ENCODE peak calls at places on chromosomes 6 and 20, in eight cellular contexts. G is kidney; I is CD4-positive, alpha-beta T cell; U is testis; R is ascending aorta; Q is glutamatergic neuron; M is uterus; N is heart right ventricle. P is an unnamed sample.
A peak's percentile ranks its signal among the peaks of the same experiment; 100 is the strongest.

GRCh38 chr6:128848169-128848935 is 34.6 kb upstream of the LAMA2 start:
- DNase-seq in G (no peak), R (no peak), I (no peak), Q (no peak), U (no peak), M (no peak), N (peak; percentile 26), P (no peak)

GRCh38 chr6:145733770-145734169 is 1.6 kb downstream of the EPM2A start:
- DNase-seq in N (no peak), R (no peak), G (no peak), Q (no peak), I (no peak), M (no peak), U (no peak), P (no peak)

GRCh38 chr20:44805335-44805734 is 5.0 kb downstream of the RIMS4 start:
- DNase-seq in N (no peak), G (no peak), Q (no peak), U (no peak), I (no peak), M (no peak), R (no peak), P (no peak)

GRCh38 chr20:18057106-18057993 is at the start of gene OVOL2:
- DNase-seq in G (peak; percentile 94), Q (peak; percentile 35), M (no peak), I (no peak), U (peak; percentile 44), N (no peak), R (no peak), P (no peak)

GRCh38 chr20:61980647-61981583 is 84.8 kb downstream of the TAF4 start:
- DNase-seq in G (no peak), R (no peak), N (peak; percentile 28), Q (no peak), U (peak; percentile 74), M (no peak), I (no peak), P (peak; percentile 22)

GRCh38 chr20:61185841-61186601 is 66.0 kb upstream of the CDH4 start:
- DNase-seq in N (no peak), G (no peak), Q (no peak), M (no peak), R (no peak), I (no peak), U (no peak), P (no peak)

GRCh38 chr6:2103644-2104523 is 141.5 kb downstream of the GMDS start:
- DNase-seq in N (no peak), R (no peak), M (no peak), Q (no peak), G (no peak), I (no peak), U (no peak), P (no peak)

GRCh38 chr20:34240121-34240520 is 1.1 kb upstream of the ASIP start:
- DNase-seq in Q (no peak), N (no peak), U (no peak), G (no peak), I (no peak), R (no peak), M (no peak), P (no peak)

GRCh38 chr6:28542440-28543293 is 17.0 kb downstream of the GPX5 start:
- DNase-seq in G (no peak), I (peak; percentile 38), R (no peak), N (no peak), Q (peak; percentile 69), U (peak; percentile 86), M (peak; percentile 66), P (no peak)

GRCh38 chr6:7893342-7893741 is 17.2 kb downstream of the TXNDC5 start:
- DNase-seq in M (no peak), N (no peak), G (no peak), R (no peak), U (no peak), I (no peak), Q (no peak), P (no peak)

GRCh38 chr6:157045831-157046454 is 268.8 kb downstream of the ARID1B start:
- DNase-seq in Q (no peak), I (no peak), G (no peak), R (no peak), M (no peak), N (no peak), U (no peak), P (no peak)

GRCh38 chr20:25220810-25221591 is 25.5 kb downstream of the ENTPD6 start:
- DNase-seq in R (no peak), N (no peak), I (no peak), M (no peak), U (no peak), Q (no peak), G (peak; percentile 87), P (no peak)

GRCh38 chr20:17491041-17491440 is 40.1 kb downstream of the BFSP1 start:
- DNase-seq in G (no peak), I (no peak), R (no peak), N (no peak), U (no peak), Q (no peak), M (no peak), P (no peak)

DNA sequence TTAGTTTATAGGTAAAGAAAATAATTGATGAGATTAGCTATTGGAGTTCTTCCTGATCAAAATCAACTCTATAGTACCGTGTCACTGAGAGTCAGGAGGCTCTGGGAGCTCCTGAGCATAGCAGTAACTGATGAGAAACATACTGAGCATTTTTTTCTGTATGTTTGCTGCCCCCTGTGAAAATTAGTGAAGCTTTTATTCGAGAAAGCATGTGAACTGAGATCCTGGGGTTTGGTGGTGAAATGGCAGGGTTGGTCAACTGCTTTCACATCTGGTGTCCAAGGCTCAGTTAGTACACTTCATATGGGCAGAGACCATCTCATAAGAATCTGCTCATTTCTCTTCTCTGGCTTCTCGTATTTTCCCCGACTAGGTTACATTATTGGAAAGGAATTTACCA is 4.1 kb upstream of the ABT1 start:
- DNase-seq in G (no peak), R (no peak), Q (no peak), U (no peak), I (no peak), M (no peak), N (no peak), P (no peak)
- TF ChIP-seq CTCF in G (no peak), R (no peak), Q (no peak), U (no peak), I (no peak), M (no peak), N (no peak), P (no peak)

GRCh38 chr20:33181482-33182093 is 13.6 kb downstream of the BPIFA2 start:
- DNase-seq in Q (no peak), U (no peak), G (no peak), R (no peak), M (no peak), N (no peak), I (no peak), P (no peak)
- TF ChIP-seq CTCF in Q (no peak), U (no peak), G (no peak), R (no peak), M (no peak), N (no peak), I (no peak), P (no peak)

DNA sequence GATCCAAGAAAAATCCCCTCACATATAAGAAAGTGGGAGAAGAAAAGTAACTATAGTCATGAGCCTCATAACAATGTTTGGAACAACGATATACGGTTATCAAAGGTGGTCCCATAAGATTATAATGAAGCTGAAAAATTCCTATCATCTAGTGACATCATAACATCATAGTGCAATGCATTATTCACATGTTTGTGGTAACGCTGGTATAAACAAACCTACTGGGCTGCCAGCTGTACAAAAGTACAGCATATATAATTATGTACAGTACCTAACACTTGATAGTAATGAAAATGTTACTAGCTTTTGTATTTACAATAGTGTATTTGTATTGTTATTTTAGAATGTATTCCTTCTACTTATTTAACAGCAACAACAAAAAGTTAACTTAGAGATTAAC is 240.7 kb downstream of the RNGTT start:
- DNase-seq in I (no peak), R (no peak), M (no peak), G (no peak), U (no peak), Q (no peak), N (no peak), P (no peak)
- TF ChIP-seq CTCF in I (no peak), R (no peak), M (no peak), G (no peak), U (no peak), Q (no peak), N (no peak), P (no peak)

DNA sequence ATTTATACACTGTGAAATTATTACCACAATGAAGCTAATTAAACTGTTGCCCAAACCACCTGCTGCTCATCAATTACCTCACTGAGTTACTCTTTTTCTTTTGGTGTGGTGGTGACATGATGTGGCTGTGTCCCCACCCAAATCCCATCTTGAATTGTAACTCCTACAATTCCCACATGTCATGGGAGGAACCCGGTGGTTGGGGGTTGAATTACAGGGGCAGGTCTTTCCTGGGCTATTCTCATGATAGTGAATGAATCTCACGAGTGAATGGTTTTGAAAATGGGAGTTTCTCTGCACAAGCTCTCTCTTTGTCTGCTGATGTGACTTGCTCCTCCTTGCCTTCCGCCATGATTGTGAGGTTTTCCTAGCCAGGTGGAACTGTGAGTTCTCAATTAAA is 145.0 kb downstream of the LRRC1 start:
- DNase-seq in G (no peak), I (no peak), N (no peak), U (no peak), Q (no peak), M (no peak), R (no peak), P (no peak)
- TF ChIP-seq CTCF in G (no peak), I (no peak), N (no peak), U (peak; percentile 4), Q (no peak), M (no peak), R (no peak), P (no peak)

GRCh38 chr6:96975848-96976247 is 51.3 kb downstream of the KLHL32 start:
- DNase-seq in N (no peak), U (no peak), M (no peak), R (no peak), G (no peak), Q (no peak), I (no peak), P (no peak)
- TF ChIP-seq CTCF in N (no peak), U (no peak), M (no peak), R (no peak), G (no peak), Q (no peak), I (no peak), P (no peak)

DNA sequence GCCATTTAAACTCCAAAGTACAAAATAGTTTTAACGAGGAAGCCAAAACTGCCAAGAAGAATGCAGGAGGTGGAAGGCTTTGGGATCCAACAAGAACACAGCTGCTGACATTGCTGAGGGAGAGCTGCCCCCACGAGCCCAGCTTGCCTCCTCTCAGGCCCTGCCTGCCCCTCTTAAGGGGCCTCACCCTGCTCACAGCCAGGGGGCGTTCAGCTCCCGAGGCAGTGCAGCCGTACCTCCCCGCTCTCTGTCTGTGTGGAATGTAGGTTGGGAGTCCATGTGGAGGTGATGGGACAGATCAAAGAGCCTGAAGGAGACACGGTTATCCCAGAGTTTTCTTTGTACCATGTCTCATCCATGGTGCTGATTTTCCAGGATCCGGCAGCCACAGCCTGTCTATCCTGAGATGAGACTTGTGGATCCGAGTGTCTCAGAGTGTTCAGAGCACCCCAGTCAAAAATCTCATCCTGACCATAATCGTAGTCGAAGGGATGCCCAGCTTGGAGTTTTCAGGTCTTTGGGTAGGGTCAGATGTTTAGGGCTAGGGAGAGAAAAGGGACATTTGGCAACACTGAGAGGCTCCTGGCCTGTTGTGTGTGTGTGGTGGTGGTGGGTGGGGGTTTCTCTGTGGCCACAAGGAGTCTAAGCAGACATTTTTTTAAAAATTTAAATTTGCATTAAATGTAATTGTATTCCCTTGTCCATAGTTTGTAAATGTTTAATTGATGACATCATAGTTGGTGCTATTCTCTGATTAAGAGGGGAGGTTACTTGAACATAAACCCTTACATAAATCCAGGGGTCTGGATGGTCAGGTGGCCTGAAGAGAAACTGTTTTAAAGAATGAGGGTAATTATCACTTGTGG is 111.4 kb upstream of the CLDN20 start:
- DNase-seq in G (no peak), R (no peak), M (no peak), U (no peak), I (no peak), N (no peak), Q (peak; percentile 47), P (no peak)
- TF ChIP-seq CTCF in G (no peak), R (no peak), M (no peak), U (no peak), I (no peak), N (no peak), Q (no peak), P (no peak)